ENCODE peak calls at places on chromosomes 13 and 19, in five cellular contexts. X, E, J, O and H are unnamed samples.

GRCh38 chr19:11261902-11262839 is at the start of gene DOCK6:
- DNase-seq in X (no peak), E (peak), J (no peak), O (peak), H (peak)

GRCh38 chr13:29497137-29497654 is 98.3 kb downstream of the SLC7A1 start:
- DNase-seq in X (no peak), E (no peak), J (no peak), O (no peak), H (no peak)

GRCh38 chr19:13019330-13019729 is 24.1 kb downstream of the NFIX start:
- DNase-seq in X (no peak), E (no peak), J (no peak), O (no peak), H (no peak)

GRCh38 chr13:28415994-28416411 is 78.9 kb downstream of the FLT1 start:
- DNase-seq in X (no peak), E (no peak), J (no peak), O (no peak), H (no peak)

GRCh38 chr13:75271851-75272250 is 210.1 kb downstream of the TBC1D4 start:
- DNase-seq in X (no peak), E (no peak), J (no peak), O (no peak), H (no peak)

GRCh38 chr19:901216-902092 is 8.2 kb downstream of the RNU6-9 start:
- DNase-seq in X (no peak), E (no peak), J (no peak), O (no peak), H (no peak)

GRCh38 chr19:53908106-53908932 is 759 bp upstream of the CACNG7 start:
- DNase-seq in X (no peak), E (peak), J (peak), O (peak), H (no peak)

GRCh38 chr19:53849237-53849676 is 18.4 kb upstream of the MYADM start:
- DNase-seq in X (no peak), E (no peak), J (no peak), O (no peak), H (no peak)

GRCh38 chr13:72384879-72385278 is 342.6 kb downstream of the MZT1 start:
- DNase-seq in X (no peak), E (no peak), J (no peak), O (no peak), H (no peak)
- TF ChIP-seq CTCF in X (no peak), E (no peak), J (no peak), O (no peak), H (no peak)

GRCh38 chr13:103097366-103097928 is 31.2 kb upstream of the SLC10A2 start:
- DNase-seq in X (no peak), E (no peak), J (no peak), O (no peak), H (no peak)
- TF ChIP-seq CTCF in X (no peak), E (no peak), J (no peak), O (no peak), H (no peak)

DNA sequence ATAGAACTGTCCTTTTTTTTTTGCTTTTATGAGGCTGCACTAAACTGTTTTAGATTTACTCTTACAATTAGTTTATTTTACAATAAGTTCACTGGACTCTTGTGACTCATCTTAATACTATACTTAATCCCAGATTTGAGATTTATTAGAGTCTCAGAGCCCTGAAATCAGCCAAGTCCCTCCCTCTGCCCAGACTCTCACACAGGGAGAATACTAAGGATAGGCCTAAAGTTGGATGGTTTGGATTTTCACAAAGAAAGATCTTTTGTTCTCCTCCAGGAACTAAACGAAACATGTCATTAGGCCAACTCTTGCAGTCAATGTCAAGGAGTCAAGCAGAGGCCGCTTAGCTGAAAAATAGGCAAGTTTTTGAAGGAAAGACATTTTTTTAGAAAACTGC is 42.7 kb upstream of the MIR17HG start:
- DNase-seq in X (no peak), E (no peak), J (no peak), O (no peak), H (no peak)
- TF ChIP-seq CTCF in X (no peak), E (no peak), J (no peak), O (no peak), H (no peak)

DNA sequence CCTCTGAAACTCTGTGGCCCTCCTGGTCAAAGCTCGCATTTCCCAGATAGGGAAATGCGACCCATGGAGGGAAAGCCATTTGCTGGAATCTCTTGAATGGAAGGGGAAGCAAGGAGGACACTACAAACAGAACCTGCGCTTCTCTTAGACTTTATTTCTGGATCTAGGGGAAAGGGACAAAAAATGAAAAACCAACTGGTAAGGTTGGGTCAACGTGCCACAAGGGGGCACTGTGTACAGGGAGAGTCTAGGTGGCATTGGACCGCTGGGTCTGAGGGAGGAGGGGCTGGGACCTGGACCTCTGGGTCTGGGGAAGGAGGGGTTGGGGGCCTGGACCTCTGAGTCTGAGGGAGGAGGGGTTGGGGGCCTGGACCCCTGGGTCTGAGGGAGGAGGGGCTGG is 5.0 kb downstream of the KLK4 start:
- DNase-seq in X (no peak), E (peak), J (no peak), O (peak), H (no peak)
- TF ChIP-seq CTCF in X (no peak), E (peak), J (peak), O (peak), H (no peak)

GRCh38 chr19:23522431-23522830 is 127.2 kb upstream of the ZNF91 start:
- DNase-seq in X (no peak), E (no peak), J (no peak), O (no peak), H (no peak)
- TF ChIP-seq CTCF in X (no peak), E (no peak), J (no peak), O (no peak), H (no peak)

GRCh38 chr13:88000239-88000638 is 329.1 kb downstream of the SLITRK5 start:
- DNase-seq in X (no peak), E (no peak), J (no peak), O (no peak), H (no peak)
- TF ChIP-seq CTCF in X (no peak), E (no peak), J (peak), O (no peak), H (no peak)

GRCh38 chr19:18670313-18670712 is 13.2 kb upstream of the CRTC1 start:
- DNase-seq in X (no peak), E (no peak), J (no peak), O (no peak), H (no peak)

GRCh38 chr19:18672044-18672451 is 11.4 kb upstream of the CRTC1 start:
- DNase-seq in X (peak), E (no peak), J (no peak), O (no peak), H (no peak)

GRCh38 chr19:18674616-18675015 is 8.9 kb upstream of the CRTC1 start:
- DNase-seq in X (no peak), E (no peak), J (no peak), O (no peak), H (no peak)

GRCh38 chr19:18671303-18672043 is 12.0 kb upstream of the CRTC1 start:
- DNase-seq in X (peak), E (no peak), J (no peak), O (no peak), H (no peak)

DNA sequence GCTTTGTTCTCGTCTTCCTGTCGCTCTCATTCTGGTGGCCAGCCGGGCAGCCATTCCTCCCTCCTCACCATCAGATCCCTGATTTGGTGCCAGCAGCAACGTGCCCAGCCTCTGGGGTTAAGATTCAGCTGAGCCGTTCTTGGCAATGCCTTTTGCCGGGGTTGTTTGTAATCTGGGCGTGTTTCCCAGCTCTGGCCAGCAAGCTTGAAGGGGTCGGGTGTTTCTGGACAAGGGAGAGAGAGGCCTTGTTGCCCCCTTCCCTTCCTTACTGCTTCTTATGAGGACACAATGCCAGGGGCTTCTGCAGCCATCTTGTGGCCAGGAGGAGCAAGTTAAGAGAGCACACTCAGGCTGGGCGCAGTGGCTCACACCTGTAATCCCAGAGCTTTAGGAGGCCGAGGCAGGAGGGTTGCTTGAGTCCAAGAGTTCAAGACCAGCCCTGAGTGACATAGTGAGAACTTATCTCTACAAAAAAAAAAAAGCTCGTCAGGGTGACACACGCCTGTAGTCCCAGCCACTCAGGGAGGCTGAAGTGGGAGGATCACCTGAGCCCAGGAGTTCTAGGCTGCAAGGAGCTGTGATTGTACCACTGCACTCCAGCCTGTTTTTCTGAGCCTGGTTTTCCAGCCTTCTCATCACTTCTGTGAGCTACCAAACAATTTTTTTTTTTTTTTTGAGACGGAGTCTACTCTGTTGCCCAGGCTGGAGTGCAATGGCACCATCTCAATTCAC is 10.7 kb upstream of the CRTC1 start:
- DNase-seq in X (peak), E (no peak), J (peak), O (no peak), H (no peak)
- TF ChIP-seq CTCF in X (peak), E (no peak), J (peak), O (no peak), H (no peak)

GRCh38 chr13:108919036-108919907 is 289.9 kb downstream of the MYO16 start:
- DNase-seq in X (no peak), E (no peak), J (no peak), O (no peak), H (no peak)

GRCh38 chr13:108917581-108917980 is 288.2 kb downstream of the MYO16 start:
- DNase-seq in X (no peak), E (no peak), J (peak), O (no peak), H (no peak)

GRCh38 chr13:108915634-108916497 is 286.5 kb downstream of the MYO16 start:
- DNase-seq in X (peak), E (no peak), J (peak), O (peak), H (peak)

GRCh38 chr13:108911807-108912206 is 282.4 kb downstream of the MYO16 start:
- DNase-seq in X (no peak), E (no peak), J (no peak), O (peak), H (no peak)

DNA sequence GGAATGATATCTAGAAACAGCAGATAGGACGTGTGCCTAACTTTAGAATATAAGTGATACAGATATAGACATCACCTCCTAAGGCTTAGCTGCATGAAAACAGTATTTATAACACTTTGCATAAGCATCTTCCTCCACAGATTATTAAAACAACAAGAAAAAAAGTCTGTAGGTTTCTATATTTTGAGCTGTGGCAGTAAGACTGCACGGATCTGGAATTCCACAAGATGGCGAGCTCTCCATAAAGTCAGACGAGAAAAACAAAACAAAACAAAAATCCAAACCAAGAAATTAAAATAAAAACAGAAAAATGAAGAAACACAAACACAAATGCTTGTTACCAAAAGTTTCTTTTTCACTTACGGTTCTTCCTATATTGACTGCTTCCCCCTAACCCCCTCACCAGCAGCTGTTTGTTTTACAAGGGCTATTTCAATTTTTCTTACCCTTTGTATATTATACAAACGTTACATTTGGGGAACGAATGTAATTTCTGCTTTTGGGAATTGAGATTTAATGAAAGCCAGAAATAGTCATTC is 285.8 kb downstream of the MYO16 start:
- DNase-seq in X (no peak), E (no peak), J (peak), O (no peak), H (no peak)
- TF ChIP-seq CTCF in X (peak), E (peak), J (peak), O (no peak), H (no peak)

DNA sequence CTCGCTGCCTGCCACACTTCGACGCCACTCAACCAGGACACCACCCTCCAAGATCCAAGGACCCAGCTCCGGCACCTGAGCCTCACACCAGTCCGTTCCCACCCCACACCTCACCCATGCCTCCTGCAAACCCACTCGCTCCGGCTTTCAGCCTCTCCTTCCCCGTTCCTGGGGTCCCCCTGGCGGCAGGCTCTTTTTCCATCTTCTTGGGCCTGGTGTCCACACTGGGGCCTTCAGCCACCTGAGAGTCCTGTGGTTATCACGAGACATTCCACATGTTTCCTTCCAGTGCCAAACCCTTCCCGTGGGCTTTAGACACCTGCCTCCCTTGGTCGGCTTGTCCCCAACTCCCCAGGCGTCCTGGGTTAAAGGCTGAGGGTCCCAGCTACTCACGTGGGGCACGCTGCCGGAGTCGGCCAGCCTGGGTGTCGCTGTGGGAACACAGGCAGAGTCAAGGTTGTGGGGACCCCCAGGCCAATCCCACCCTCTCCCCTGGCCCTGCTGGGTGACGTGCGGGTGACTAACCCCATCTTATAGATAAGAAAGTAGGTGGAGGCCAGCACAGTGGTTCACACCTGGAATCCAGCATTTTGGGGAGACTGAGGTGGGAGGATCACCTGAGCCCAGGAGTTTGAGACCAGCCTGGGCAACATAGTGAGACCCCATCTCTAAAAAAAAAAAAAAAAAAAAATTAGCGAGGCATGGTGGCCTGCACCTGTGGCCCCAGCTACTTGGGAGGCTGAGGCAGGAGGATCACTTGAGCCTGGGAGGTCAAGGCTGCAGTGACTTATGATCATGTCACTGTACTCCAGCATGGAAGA is 2.0 kb downstream of the JSRP1 start:
- DNase-seq in X (no peak), E (peak), J (no peak), O (no peak), H (no peak)
- TF ChIP-seq CTCF in X (no peak), E (no peak), J (peak), O (no peak), H (no peak)